ENCODE peak calls at places on chromosomes 4 and X, in six cellular contexts. One of them, this sample, is unnamed. For H4K20me1, the result is how much of the 10 kb centered on the place peaks cover.

GRCh38 chrX:69031181-69031580 is 134.1 kb downstream of the PJA1 start:
- DNase-seq in K562: no peak
- DNase-seq in fibroblast of lung: no peak
- DNase-seq in HCT116: peak
- DNase-seq in astrocyte: no peak
- DNase-seq in PC-3: peak
- DNase-seq in this sample: no peak

GRCh38 chrX:15946783-15947550 is 92.4 kb upstream of the AP1S2 start:
- DNase-seq in K562: peak
- DNase-seq in astrocyte: peak
- DNase-seq in fibroblast of lung: peak
- DNase-seq in PC-3: peak
- DNase-seq in HCT116: no peak
- DNase-seq in this sample: peak

GRCh38 chr4:57184378-57185031 is 74.3 kb upstream of the IGFBP7 start:
- DNase-seq in PC-3: peak
- DNase-seq in HCT116: no peak
- DNase-seq in astrocyte: peak
- DNase-seq in fibroblast of lung: no peak
- DNase-seq in K562: no peak
- DNase-seq in this sample: no peak

GRCh38 chr4:128633067-128633466 is 176.4 kb upstream of the JADE1 start:
- DNase-seq in HCT116: no peak
- DNase-seq in K562: no peak
- DNase-seq in fibroblast of lung: no peak
- DNase-seq in PC-3: no peak
- DNase-seq in astrocyte: no peak
- DNase-seq in this sample: no peak

GRCh38 chr4:139275281-139275735 is 4.7 kb downstream of the MGARP start:
- DNase-seq in astrocyte: no peak
- DNase-seq in K562: no peak
- DNase-seq in HCT116: no peak
- DNase-seq in PC-3: no peak
- DNase-seq in fibroblast of lung: no peak
- DNase-seq in this sample: no peak

GRCh38 chrX:47863187-47863586 is 26.5 kb downstream of the ZNF81 start:
- DNase-seq in PC-3: no peak
- DNase-seq in fibroblast of lung: no peak
- DNase-seq in HCT116: no peak
- DNase-seq in K562: no peak
- DNase-seq in astrocyte: no peak
- DNase-seq in this sample: no peak

GRCh38 chr4:79065262-79065661 is 126.0 kb upstream of the PAQR3 start:
- DNase-seq in astrocyte: no peak
- DNase-seq in fibroblast of lung: no peak
- DNase-seq in HCT116: no peak
- DNase-seq in K562: peak
- DNase-seq in PC-3: no peak
- DNase-seq in this sample: no peak

GRCh38 chr4:37728064-37728463 is 41.9 kb upstream of the RELL1 start:
- DNase-seq in astrocyte: no peak
- DNase-seq in fibroblast of lung: no peak
- DNase-seq in PC-3: no peak
- DNase-seq in K562: no peak
- DNase-seq in HCT116: no peak
- DNase-seq in this sample: no peak

GRCh38 chr4:42750831-42751230 is 93.9 kb upstream of the ATP8A1 start:
- DNase-seq in K562: no peak
- DNase-seq in fibroblast of lung: no peak
- DNase-seq in HCT116: no peak
- DNase-seq in astrocyte: no peak
- DNase-seq in PC-3: no peak
- DNase-seq in this sample: no peak

GRCh38 chr4:52037730-52038108 is 380 bp downstream of the SGCB start:
- DNase-seq in HCT116: no peak
- DNase-seq in K562: no peak
- DNase-seq in PC-3: peak
- DNase-seq in astrocyte: peak
- DNase-seq in fibroblast of lung: peak
- DNase-seq in this sample: no peak

GRCh38 chr4:23819041-23819511 is 70.8 kb downstream of the PPARGC1A start:
- DNase-seq in K562: no peak
- DNase-seq in astrocyte: peak
- DNase-seq in fibroblast of lung: peak
- DNase-seq in HCT116: no peak
- DNase-seq in PC-3: no peak
- DNase-seq in this sample: peak

GRCh38 chr4:95304898-95305297 is 243.9 kb downstream of the UNC5C start:
- DNase-seq in PC-3: peak
- DNase-seq in K562: no peak
- DNase-seq in fibroblast of lung: no peak
- DNase-seq in HCT116: no peak
- DNase-seq in astrocyte: peak
- DNase-seq in this sample: no peak

GRCh38 chrX:153455571-153455970 is 9.7 kb upstream of the TREX2 start:
- DNase-seq in HCT116: no peak
- DNase-seq in K562: no peak
- DNase-seq in astrocyte: no peak
- DNase-seq in PC-3: no peak
- DNase-seq in fibroblast of lung: no peak
- DNase-seq in this sample: no peak

GRCh38 chr4:143555676-143556075 is 42.2 kb downstream of the SMARCA5 start:
- DNase-seq in fibroblast of lung: no peak
- DNase-seq in K562: no peak
- DNase-seq in PC-3: no peak
- DNase-seq in HCT116: no peak
- DNase-seq in astrocyte: no peak
- DNase-seq in this sample: peak

GRCh38 chr4:17780461-17781071 is 855 bp downstream of the FAM184B start:
- DNase-seq in PC-3: peak
- DNase-seq in HCT116: no peak
- DNase-seq in K562: no peak
- DNase-seq in fibroblast of lung: no peak
- DNase-seq in astrocyte: peak
- DNase-seq in this sample: no peak

GRCh38 chr4:159227984-159228383 is 125.1 kb downstream of the RAPGEF2 start:
- DNase-seq in HCT116: peak
- DNase-seq in PC-3: no peak
- DNase-seq in K562: no peak
- DNase-seq in fibroblast of lung: peak
- DNase-seq in astrocyte: peak
- DNase-seq in this sample: peak

GRCh38 chrX:69055193-69055592 is 110.1 kb downstream of the PJA1 start:
- DNase-seq in HCT116: no peak
- DNase-seq in K562: no peak
- DNase-seq in astrocyte: no peak
- DNase-seq in fibroblast of lung: no peak
- DNase-seq in PC-3: no peak
- DNase-seq in this sample: no peak

GRCh38 chr4:71290074-71290473 is 48.7 kb upstream of the SLC4A4 start:
- DNase-seq in astrocyte: peak
- DNase-seq in PC-3: peak
- DNase-seq in K562: no peak
- DNase-seq in fibroblast of lung: peak
- DNase-seq in HCT116: no peak
- DNase-seq in this sample: no peak

GRCh38 chrX:150438165-150438564 is 75.0 kb downstream of the MAMLD1 start:
- DNase-seq in HCT116: no peak
- DNase-seq in K562: no peak
- DNase-seq in fibroblast of lung: peak
- DNase-seq in PC-3: no peak
- DNase-seq in astrocyte: no peak
- DNase-seq in this sample: no peak

GRCh38 chr4:162282711-162283110 is 118.9 kb upstream of the FSTL5 start:
- DNase-seq in astrocyte: no peak
- DNase-seq in PC-3: no peak
- DNase-seq in HCT116: no peak
- DNase-seq in fibroblast of lung: no peak
- DNase-seq in K562: no peak
- DNase-seq in this sample: no peak

GRCh38 chrX:149938427-149939270 is at the start of gene EOLA2:
- DNase-seq in fibroblast of lung: peak
- DNase-seq in HCT116: peak
- DNase-seq in PC-3: peak
- DNase-seq in astrocyte: peak
- DNase-seq in K562: peak
- DNase-seq in this sample: peak

GRCh38 chr4:69032847-69033638 is 63.2 kb upstream of the UGT2B7 start:
- DNase-seq in astrocyte: no peak
- DNase-seq in K562: no peak
- DNase-seq in PC-3: peak
- DNase-seq in HCT116: no peak
- DNase-seq in fibroblast of lung: no peak
- DNase-seq in this sample: no peak

GRCh38 chr4:76211769-76212168 is 1.9 kb downstream of the SCARB2 start:
- DNase-seq in HCT116: no peak
- DNase-seq in fibroblast of lung: no peak
- DNase-seq in K562: no peak
- DNase-seq in astrocyte: no peak
- DNase-seq in PC-3: no peak
- DNase-seq in this sample: no peak

GRCh38 chr4:76212301-76212700 is 1.3 kb downstream of the SCARB2 start:
- DNase-seq in astrocyte: no peak
- DNase-seq in HCT116: no peak
- DNase-seq in PC-3: no peak
- DNase-seq in K562: no peak
- DNase-seq in fibroblast of lung: no peak
- DNase-seq in this sample: no peak

GRCh38 chr4:76210502-76210901 is 3.1 kb downstream of the SCARB2 start:
- DNase-seq in PC-3: no peak
- DNase-seq in astrocyte: no peak
- DNase-seq in K562: no peak
- DNase-seq in fibroblast of lung: no peak
- DNase-seq in HCT116: no peak
- DNase-seq in this sample: no peak

GRCh38 chr4:76208005-76208765 is 5.4 kb downstream of the SCARB2 start:
- DNase-seq in HCT116: no peak
- DNase-seq in astrocyte: peak
- DNase-seq in fibroblast of lung: peak
- DNase-seq in PC-3: peak
- DNase-seq in K562: peak
- DNase-seq in this sample: peak

GRCh38 chr4:76209876-76210275 is 3.7 kb downstream of the SCARB2 start:
- DNase-seq in fibroblast of lung: no peak
- DNase-seq in K562: no peak
- DNase-seq in astrocyte: no peak
- DNase-seq in PC-3: no peak
- DNase-seq in HCT116: no peak
- DNase-seq in this sample: no peak
- H4K20me1 ChIP-seq in fibroblast of lung: under half
- H4K20me1 ChIP-seq in K562: under half
- H4K20me1 ChIP-seq in astrocyte: under half
- H4K20me1 ChIP-seq in PC-3: under half
- H4K20me1 ChIP-seq in HCT116: under half
- H4K20me1 ChIP-seq in this sample: under half

DNA sequence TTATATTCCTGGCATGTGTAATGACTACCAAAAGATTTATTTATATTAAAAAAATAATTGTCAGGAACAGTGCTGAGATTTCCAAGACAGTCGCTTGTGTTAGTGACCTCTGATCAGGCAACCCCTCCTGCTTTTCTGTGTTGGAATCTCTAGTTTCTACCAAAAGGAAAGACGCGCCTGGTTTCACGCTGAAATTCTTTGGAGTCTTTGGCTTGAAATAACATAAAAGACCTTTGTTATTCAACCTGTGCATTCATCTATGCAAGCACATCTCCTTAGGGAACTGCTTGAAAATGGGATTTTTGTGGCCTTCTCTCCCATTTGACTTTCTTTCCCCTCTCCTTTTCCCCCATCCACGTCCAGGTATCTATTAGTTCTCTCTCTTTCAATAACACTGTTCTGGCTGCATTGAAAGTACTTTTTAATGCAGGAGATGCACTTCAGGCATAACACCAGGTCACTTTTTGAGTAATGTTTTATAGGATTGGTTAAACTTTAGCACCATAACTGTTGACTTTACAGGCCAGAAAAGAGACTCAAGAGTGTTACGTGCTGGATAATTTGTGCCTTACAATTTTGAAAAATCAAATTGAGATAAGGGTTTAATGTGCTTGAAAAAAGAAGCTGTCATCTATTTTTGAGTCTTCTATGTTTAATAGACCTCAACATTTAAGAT is 172.7 kb downstream of the GPAT3 start:
- DNase-seq in astrocyte: no peak
- DNase-seq in fibroblast of lung: no peak
- DNase-seq in HCT116: no peak
- DNase-seq in K562: no peak
- DNase-seq in PC-3: no peak
- DNase-seq in this sample: no peak
- H4K20me1 ChIP-seq in astrocyte: under half
- H4K20me1 ChIP-seq in fibroblast of lung: under half
- H4K20me1 ChIP-seq in HCT116: under half
- H4K20me1 ChIP-seq in K562: under half
- H4K20me1 ChIP-seq in PC-3: under half
- H4K20me1 ChIP-seq in this sample: under half

GRCh38 chr4:56050584-56050983 is 101.8 kb downstream of the CEP135 start:
- DNase-seq in HCT116: no peak
- DNase-seq in astrocyte: no peak
- DNase-seq in fibroblast of lung: no peak
- DNase-seq in K562: no peak
- DNase-seq in PC-3: no peak
- DNase-seq in this sample: no peak

GRCh38 chr4:56051710-56052075 is 102.9 kb downstream of the CEP135 start:
- DNase-seq in K562: no peak
- DNase-seq in fibroblast of lung: no peak
- DNase-seq in HCT116: no peak
- DNase-seq in astrocyte: no peak
- DNase-seq in PC-3: no peak
- DNase-seq in this sample: no peak

GRCh38 chr4:56051049-56051709 is 102.4 kb downstream of the CEP135 start:
- DNase-seq in K562: no peak
- DNase-seq in PC-3: no peak
- DNase-seq in HCT116: no peak
- DNase-seq in fibroblast of lung: no peak
- DNase-seq in astrocyte: no peak
- DNase-seq in this sample: no peak

GRCh38 chr4:56055027-56055976 is 106.6 kb downstream of the CEP135 start:
- DNase-seq in astrocyte: peak
- DNase-seq in fibroblast of lung: peak
- DNase-seq in HCT116: no peak
- DNase-seq in K562: no peak
- DNase-seq in PC-3: no peak
- DNase-seq in this sample: peak

DNA sequence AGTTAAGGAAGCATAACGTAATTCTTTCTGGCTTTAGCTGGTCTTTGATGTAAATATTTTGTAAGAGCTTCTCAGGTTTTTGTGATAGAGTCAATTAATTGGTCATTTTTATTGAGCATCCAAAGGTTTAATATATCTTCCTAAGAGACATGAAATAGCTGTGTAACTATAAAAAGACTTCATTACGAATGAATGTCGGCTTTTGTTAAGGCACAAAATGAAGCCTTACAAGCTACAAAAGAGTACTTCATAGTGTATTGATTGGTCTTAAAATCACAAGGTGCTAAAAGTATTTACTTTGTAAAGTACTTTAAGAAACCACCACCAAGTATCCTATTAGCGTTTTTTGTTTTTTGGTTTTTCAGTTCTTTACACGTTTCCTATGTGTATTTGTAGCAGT is 104.2 kb downstream of the CEP135 start:
- DNase-seq in astrocyte: no peak
- DNase-seq in HCT116: no peak
- DNase-seq in fibroblast of lung: no peak
- DNase-seq in K562: no peak
- DNase-seq in PC-3: no peak
- DNase-seq in this sample: no peak
- H4K20me1 ChIP-seq in astrocyte: under half
- H4K20me1 ChIP-seq in HCT116: under half
- H4K20me1 ChIP-seq in fibroblast of lung: under half
- H4K20me1 ChIP-seq in K562: under half
- H4K20me1 ChIP-seq in PC-3: under half
- H4K20me1 ChIP-seq in this sample: under half

GRCh38 chr4:98474408-98474844 is 184.0 kb downstream of the TSPAN5 start:
- DNase-seq in fibroblast of lung: peak
- DNase-seq in K562: no peak
- DNase-seq in astrocyte: peak
- DNase-seq in HCT116: no peak
- DNase-seq in PC-3: peak
- DNase-seq in this sample: no peak
- H4K20me1 ChIP-seq in fibroblast of lung: under half
- H4K20me1 ChIP-seq in K562: under half
- H4K20me1 ChIP-seq in astrocyte: under half
- H4K20me1 ChIP-seq in HCT116: under half
- H4K20me1 ChIP-seq in PC-3: under half
- H4K20me1 ChIP-seq in this sample: under half